ENCODE peak calls at places on chromosomes 6 and 20, in six cellular contexts. J, U, Z, B, P and N are unnamed samples.
A peak's percentile ranks its signal among the peaks of the same experiment; 100 is the strongest.

GRCh38 chr6:15950962-15951569 is 177.8 kb upstream of the MYLIP start:
- DNase-seq in J (no peak), U (no peak), Z (no peak), B (no peak), P (no peak), N (no peak)

GRCh38 chr20:3766832-3767433 is 620 bp downstream of the ADISSP start:
- DNase-seq in J (no peak), U (peak; percentile 71), Z (no peak), B (no peak), P (no peak), N (no peak)

GRCh38 chr6:99745651-99746050 is 139.0 kb downstream of the PRDM13 start:
- DNase-seq in J (no peak), U (no peak), Z (no peak), B (no peak), P (no peak), N (no peak)

GRCh38 chr20:41055679-41056078 is 27.1 kb downstream of the TOP1 start:
- DNase-seq in J (no peak), U (no peak), Z (no peak), B (no peak), P (no peak), N (no peak)

GRCh38 chr20:25308671-25309394 is 60.9 kb downstream of the PYGB start:
- DNase-seq in J (no peak), U (no peak), Z (no peak), B (no peak), P (no peak), N (no peak)

GRCh38 chr6:157054531-157054979 is 268.8 kb downstream of the TMEM242 start:
- DNase-seq in J (no peak), U (no peak), Z (no peak), B (peak; percentile 44), P (no peak), N (no peak)

GRCh38 chr6:16956371-16956770 is 145.5 kb upstream of the STMND1 start:
- DNase-seq in J (no peak), U (no peak), Z (no peak), B (no peak), P (no peak), N (no peak)

GRCh38 chr6:76701610-76702009 is 629.1 kb upstream of the IMPG1 start:
- DNase-seq in J (no peak), U (no peak), Z (no peak), B (no peak), P (no peak), N (no peak)

GRCh38 chr6:28940294-28940858 is 16.6 kb upstream of the TRIM27 start:
- DNase-seq in J (no peak), U (peak; percentile 60), Z (no peak), B (no peak), P (no peak), N (peak; percentile 40)

GRCh38 chr6:36615018-36615761 is 21.0 kb downstream of the SRSF3 start:
- DNase-seq in J (no peak), U (peak; percentile 76), Z (peak; percentile 41), B (peak; percentile 39), P (no peak), N (peak; percentile 66)

GRCh38 chr20:60137657-60138245 is 179.5 kb downstream of the CDH26 start:
- DNase-seq in J (no peak), U (peak; percentile 54), Z (no peak), B (no peak), P (no peak), N (no peak)

GRCh38 chr6:1695546-1696494 is 86.1 kb downstream of the FOXC1 start:
- DNase-seq in J (no peak), U (no peak), Z (no peak), B (no peak), P (no peak), N (no peak)

GRCh38 chr6:4607026-4607704 is 169.0 kb upstream of the CDYL start:
- DNase-seq in J (no peak), U (peak; percentile 88), Z (no peak), B (no peak), P (no peak), N (peak; percentile 32)